ENCODE peak calls at places on chromosomes 3 and 15, in nine cellular contexts. H, O, K, P, Y, B, T, X and Q are unnamed samples.

GRCh38 chr3:186097663-186098451 is 11.0 kb downstream of the ETV5 start:
- DNase-seq in H (peak), O (peak), K (no peak), P (peak), Y (peak), B (peak), T (peak), X (peak), Q (peak)

GRCh38 chr3:102449341-102449740 is 14.5 kb downstream of the ZPLD1 start:
- DNase-seq in H (no peak), O (no peak), K (no peak), P (no peak), Y (no peak), B (no peak), T (no peak), X (no peak), Q (no peak)

GRCh38 chr15:92714457-92715401 is 59.2 kb upstream of the FAM174B start:
- DNase-seq in H (peak), O (peak), K (peak), P (peak), Y (peak), B (peak), T (peak), X (peak), Q (peak)

GRCh38 chr15:90694987-90695386 is 22.2 kb upstream of the BLM start:
- DNase-seq in H (no peak), O (no peak), K (no peak), P (no peak), Y (no peak), B (no peak), T (no peak), X (no peak), Q (no peak)

GRCh38 chr3:45923755-45924154 is 19.5 kb upstream of the CXCR6 start:
- DNase-seq in H (no peak), O (no peak), K (no peak), P (no peak), Y (no peak), B (no peak), T (no peak), X (no peak), Q (no peak)

GRCh38 chr15:88638626-88639372 is at the start of gene ISG20:
- DNase-seq in H (peak), O (peak), K (peak), P (peak), Y (peak), B (peak), T (peak), X (peak), Q (peak)

GRCh38 chr3:172145287-172145686 is 105.9 kb downstream of the FNDC3B start:
- DNase-seq in H (no peak), O (no peak), K (no peak), P (no peak), Y (no peak), B (no peak), T (no peak), X (no peak), Q (no peak)

GRCh38 chr15:25268166-25268565 is 170.7 kb downstream of the UBE3A start:
- DNase-seq in H (no peak), O (no peak), K (no peak), P (no peak), Y (no peak), B (no peak), T (no peak), X (no peak), Q (no peak)

GRCh38 chr15:74417230-74417629 is 16.5 kb downstream of the SEMA7A start:
- DNase-seq in H (no peak), O (no peak), K (no peak), P (no peak), Y (peak), B (no peak), T (no peak), X (no peak), Q (no peak)

GRCh38 chr15:63019539-63020109 is 22.9 kb upstream of the TPM1 start:
- DNase-seq in H (peak), O (no peak), K (peak), P (no peak), Y (no peak), B (peak), T (peak), X (peak), Q (no peak)

GRCh38 chr15:64396790-64397189 is 9.2 kb downstream of the TRIP4 start:
- DNase-seq in H (no peak), O (no peak), K (no peak), P (no peak), Y (no peak), B (no peak), T (no peak), X (no peak), Q (no peak)

GRCh38 chr3:17638351-17638750 is 104.1 kb downstream of the TBC1D5 start:
- DNase-seq in H (no peak), O (no peak), K (no peak), P (no peak), Y (no peak), B (no peak), T (no peak), X (no peak), Q (no peak)

GRCh38 chr15:40932146-40932545 is 3.0 kb downstream of the DLL4 start:
- DNase-seq in H (no peak), O (no peak), K (no peak), P (no peak), Y (no peak), B (no peak), T (no peak), X (no peak), Q (no peak)

GRCh38 chr3:45968706-45969105 is 25.4 kb downstream of the CXCR6 start:
- DNase-seq in H (no peak), O (no peak), K (no peak), P (no peak), Y (peak), B (no peak), T (no peak), X (no peak), Q (no peak)

GRCh38 chr3:52155912-52156311 is 1.7 kb upstream of the POC1A start:
- DNase-seq in H (no peak), O (no peak), K (no peak), P (no peak), Y (no peak), B (no peak), T (no peak), X (no peak), Q (no peak)

GRCh38 chr15:84702961-84703482 is 12.9 kb downstream of the SEC11A start:
- DNase-seq in H (no peak), O (peak), K (no peak), P (no peak), Y (no peak), B (peak), T (peak), X (peak), Q (no peak)

GRCh38 chr3:161946443-161946960 is 449.9 kb downstream of the OTOL1 start:
- DNase-seq in H (no peak), O (no peak), K (no peak), P (no peak), Y (no peak), B (no peak), T (no peak), X (no peak), Q (no peak)

GRCh38 chr3:177295116-177295515 is 97.8 kb upstream of the TBL1XR1 start:
- DNase-seq in H (no peak), O (no peak), K (no peak), P (no peak), Y (no peak), B (no peak), T (no peak), X (no peak), Q (no peak)

GRCh38 chr3:116678853-116679252 is 30.7 kb upstream of the TUSC7 start:
- DNase-seq in H (no peak), O (no peak), K (no peak), P (no peak), Y (no peak), B (no peak), T (no peak), X (no peak), Q (no peak)

GRCh38 chr3:37892917-37893595 is 31.4 kb downstream of the CTDSPL start:
- DNase-seq in H (peak), O (peak), K (no peak), P (peak), Y (no peak), B (peak), T (no peak), X (peak), Q (peak)

GRCh38 chr15:57133127-57133968 is 214.9 kb downstream of the TCF12 start:
- DNase-seq in H (peak), O (no peak), K (no peak), P (no peak), Y (no peak), B (peak), T (no peak), X (no peak), Q (no peak)

GRCh38 chr15:33852570-33852969 is 115.7 kb upstream of the CHRM5 start:
- DNase-seq in H (no peak), O (no peak), K (no peak), P (no peak), Y (peak), B (no peak), T (no peak), X (no peak), Q (no peak)

GRCh38 chr15:83053151-83053550 is 13.9 kb downstream of the BTBD1 start:
- DNase-seq in H (no peak), O (no peak), K (no peak), P (no peak), Y (no peak), B (no peak), T (no peak), X (no peak), Q (no peak)

GRCh38 chr3:171936231-171936841 is 93.2 kb downstream of the TMEM212 start:
- DNase-seq in H (no peak), O (no peak), K (no peak), P (peak), Y (no peak), B (no peak), T (no peak), X (peak), Q (no peak)

GRCh38 chr3:38641461-38642110 is 7.9 kb downstream of the SCN5A start:
- DNase-seq in H (no peak), O (peak), K (no peak), P (no peak), Y (no peak), B (no peak), T (peak), X (no peak), Q (peak)

GRCh38 chr15:75948761-75949296 is 45.2 kb downstream of the FBXO22 start:
- DNase-seq in H (no peak), O (no peak), K (no peak), P (no peak), Y (no peak), B (no peak), T (no peak), X (no peak), Q (no peak)

GRCh38 chr3:46908294-46908985 is 30.9 kb downstream of the PTH1R start:
- DNase-seq in H (peak), O (peak), K (no peak), P (peak), Y (no peak), B (peak), T (no peak), X (peak), Q (peak)

GRCh38 chr3:192482809-192483208 is 244.5 kb downstream of the FGF12 start:
- DNase-seq in H (no peak), O (no peak), K (no peak), P (no peak), Y (no peak), B (no peak), T (no peak), X (no peak), Q (no peak)

GRCh38 chr3:79086514-79086913 is 681.3 kb downstream of the ROBO1 start:
- DNase-seq in H (no peak), O (peak), K (peak), P (no peak), Y (peak), B (peak), T (peak), X (no peak), Q (no peak)

GRCh38 chr15:50109086-50109987 is 9.7 kb downstream of the ATP8B4 start:
- DNase-seq in H (no peak), O (no peak), K (no peak), P (no peak), Y (no peak), B (no peak), T (no peak), X (no peak), Q (no peak)

GRCh38 chr3:86814918-86815655 is 175.9 kb downstream of the VGLL3 start:
- DNase-seq in H (no peak), O (no peak), K (no peak), P (no peak), Y (no peak), B (no peak), T (no peak), X (no peak), Q (no peak)

GRCh38 chr3:113231391-113231790 is 20.0 kb downstream of the BOC start:
- DNase-seq in H (no peak), O (no peak), K (no peak), P (no peak), Y (no peak), B (no peak), T (no peak), X (no peak), Q (no peak)

GRCh38 chr15:33126559-33127290 is 67.8 kb downstream of the FMN1 start:
- DNase-seq in H (peak), O (peak), K (peak), P (peak), Y (peak), B (peak), T (peak), X (peak), Q (peak)

GRCh38 chr15:57922780-57923179 is 142.7 kb downstream of the ALDH1A2 start:
- DNase-seq in H (peak), O (no peak), K (no peak), P (peak), Y (no peak), B (peak), T (peak), X (peak), Q (peak)

GRCh38 chr3:9349321-9350117 is 13.3 kb upstream of the THUMPD3 start:
- DNase-seq in H (no peak), O (no peak), K (no peak), P (no peak), Y (peak), B (no peak), T (no peak), X (no peak), Q (no peak)

DNA sequence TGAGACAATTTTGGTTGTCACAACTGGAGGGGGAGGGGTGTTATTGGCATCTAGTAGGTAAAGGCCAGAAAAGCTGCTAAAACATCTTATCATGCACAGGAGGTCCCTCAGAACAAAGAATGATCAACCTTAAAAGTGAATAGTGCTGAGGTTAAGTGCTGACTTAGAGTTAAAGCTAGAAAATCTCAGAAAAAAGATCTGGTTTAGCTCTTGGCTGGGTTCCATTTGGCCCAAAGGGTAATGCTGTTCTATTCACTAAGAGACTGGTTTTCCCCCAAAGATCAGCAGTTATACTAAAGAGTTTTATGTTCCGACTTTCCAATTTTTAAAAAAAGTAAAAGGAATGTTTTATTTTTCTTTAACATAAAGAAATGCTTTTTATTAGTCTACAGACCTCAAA is 15.6 kb downstream of the DCBLD2 start:
- DNase-seq in H (no peak), O (no peak), K (no peak), P (no peak), Y (no peak), B (no peak), T (no peak), X (no peak), Q (no peak)
- H3K27ac ChIP-seq in H (no peak), O (peak), K (no peak), P (no peak), Y (no peak), B (no peak), T (no peak), X (peak), Q (peak)

GRCh38 chr3:32500225-32500624 is 2.4 kb downstream of the CMTM6 start:
- DNase-seq in H (no peak), O (no peak), K (no peak), P (no peak), Y (no peak), B (no peak), T (no peak), X (no peak), Q (no peak)
- H3K4me3 ChIP-seq in H (no peak), O (no peak), K (no peak), P (no peak), Y (no peak), B (no peak), T (no peak), X (no peak), Q (no peak)

DNA sequence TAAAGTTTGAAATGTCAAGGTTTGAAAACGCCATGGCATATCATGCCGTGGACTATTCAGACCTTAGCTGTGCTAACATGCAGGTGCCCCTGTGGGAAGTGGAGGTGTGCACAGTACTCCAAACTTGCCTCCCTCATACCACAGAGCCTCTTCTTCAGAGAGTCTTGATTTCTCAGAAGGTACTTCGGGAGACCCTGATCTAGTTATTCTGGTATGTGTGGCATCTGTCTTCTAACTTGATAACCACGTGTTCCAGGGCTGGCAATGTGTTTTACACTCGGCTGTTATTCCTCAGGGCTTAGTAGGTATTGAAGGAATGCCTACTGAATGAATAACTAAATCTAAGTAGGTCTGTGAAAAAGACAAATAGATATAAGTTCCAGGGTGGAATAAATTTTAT is 309.9 kb downstream of the CLSTN2 start:
- DNase-seq in H (no peak), O (no peak), K (no peak), P (no peak), Y (no peak), B (no peak), T (no peak), X (no peak), Q (no peak)
- H3K27ac ChIP-seq in H (no peak), O (no peak), K (no peak), P (no peak), Y (no peak), B (no peak), T (no peak), X (no peak), Q (no peak)

GRCh38 chr3:194313642-194314430 is 37.3 kb downstream of the CPN2 start:
- DNase-seq in H (peak), O (peak), K (no peak), P (no peak), Y (no peak), B (peak), T (no peak), X (peak), Q (peak)

GRCh38 chr3:194314669-194315068 is 36.5 kb downstream of the CPN2 start:
- DNase-seq in H (no peak), O (no peak), K (no peak), P (no peak), Y (no peak), B (no peak), T (no peak), X (no peak), Q (no peak)

GRCh38 chr3:194316918-194317317 is 34.2 kb downstream of the CPN2 start:
- DNase-seq in H (no peak), O (no peak), K (no peak), P (no peak), Y (no peak), B (no peak), T (no peak), X (no peak), Q (no peak)

GRCh38 chr3:194315088-194315964 is 35.8 kb downstream of the CPN2 start:
- DNase-seq in H (peak), O (peak), K (no peak), P (peak), Y (peak), B (peak), T (peak), X (peak), Q (peak)

GRCh38 chr3:194315965-194316361 is 35.2 kb downstream of the CPN2 start:
- DNase-seq in H (no peak), O (no peak), K (no peak), P (no peak), Y (no peak), B (no peak), T (no peak), X (peak), Q (no peak)
- H3K4me3 ChIP-seq in H (peak), O (no peak), K (peak), P (peak), Y (peak), B (no peak), T (peak), X (no peak), Q (peak)

DNA sequence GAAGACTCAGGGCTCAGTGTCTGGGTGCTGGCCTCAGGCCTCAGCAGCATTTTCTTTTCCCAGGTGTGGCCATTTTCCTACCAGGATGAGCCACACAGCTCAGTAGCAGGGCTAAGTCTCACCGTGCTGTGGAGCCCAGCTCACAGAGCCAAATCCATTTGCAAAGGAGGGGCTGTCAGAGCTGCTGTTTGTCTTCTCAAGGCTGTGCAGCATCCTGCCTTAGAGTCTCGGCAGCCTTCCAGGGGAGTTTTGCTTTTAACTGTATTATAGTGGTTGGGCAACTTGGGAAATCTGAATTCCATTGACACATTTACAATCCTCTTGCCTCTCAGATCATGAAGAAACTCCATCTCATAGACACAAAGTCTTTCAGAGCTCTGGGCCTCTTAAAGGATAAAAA is 176.9 kb downstream of the ABHD5 start:
- DNase-seq in H (no peak), O (no peak), K (peak), P (no peak), Y (no peak), B (no peak), T (no peak), X (no peak), Q (no peak)
- H3K27ac ChIP-seq in H (no peak), O (no peak), K (peak), P (no peak), Y (peak), B (no peak), T (no peak), X (no peak), Q (no peak)

GRCh38 chr3:151351216-151351615 is 21.9 kb upstream of the P2RY13 start:
- DNase-seq in H (no peak), O (no peak), K (no peak), P (no peak), Y (no peak), B (no peak), T (no peak), X (no peak), Q (no peak)

GRCh38 chr3:151345854-151346253 is 16.5 kb upstream of the P2RY13 start:
- DNase-seq in H (no peak), O (no peak), K (peak), P (no peak), Y (no peak), B (no peak), T (no peak), X (no peak), Q (no peak)

GRCh38 chr3:151351648-151352047 is 22.3 kb upstream of the P2RY13 start:
- DNase-seq in H (no peak), O (no peak), K (no peak), P (no peak), Y (no peak), B (no peak), T (no peak), X (no peak), Q (no peak)

GRCh38 chr3:151347432-151347831 is 18.1 kb upstream of the P2RY13 start:
- DNase-seq in H (no peak), O (peak), K (no peak), P (peak), Y (no peak), B (peak), T (no peak), X (no peak), Q (no peak)

GRCh38 chr3:151346292-151346691 is 16.9 kb upstream of the P2RY13 start:
- DNase-seq in H (no peak), O (no peak), K (no peak), P (no peak), Y (no peak), B (no peak), T (no peak), X (no peak), Q (no peak)
- H3K4me3 ChIP-seq in H (peak), O (no peak), K (no peak), P (peak), Y (no peak), B (no peak), T (no peak), X (peak), Q (peak)

GRCh38 chr3:123809597-123809996 is 74.5 kb downstream of the MYLK start:
- DNase-seq in H (no peak), O (no peak), K (no peak), P (no peak), Y (no peak), B (no peak), T (no peak), X (no peak), Q (no peak)
- H3K27ac ChIP-seq in H (no peak), O (no peak), K (no peak), P (no peak), Y (peak), B (no peak), T (no peak), X (no peak), Q (no peak)